ENCODE peak calls at places on chromosomes 7 and 10, in six cellular contexts. E is GM23338; H is CD8-positive, alpha-beta T cell; V is endothelial cell; T is tibial artery; J is left ventricle myocardium inferior. I is an unnamed sample.

GRCh38 chr10:18333616-18334015 is 193.4 kb downstream of the CACNB2 start:
- DNase-seq in E (no peak), H (no peak), V (no peak), T (no peak), J (no peak), I (no peak)

GRCh38 chr7:64606385-64606784 is 43.5 kb upstream of the ZNF680 start:
- DNase-seq in E (no peak), H (no peak), V (no peak), T (no peak), J (no peak), I (no peak)

GRCh38 chr10:100194711-100195110 is 8.9 kb upstream of the ERLIN1 start:
- DNase-seq in E (no peak), H (no peak), V (no peak), T (no peak), J (no peak), I (no peak)

GRCh38 chr10:4810093-4810492 is 15.9 kb upstream of the AKR1E2 start:
- DNase-seq in E (no peak), H (no peak), V (no peak), T (no peak), J (no peak), I (no peak)

GRCh38 chr7:1848013-1848640 is 178.1 kb downstream of the ELFN1 start:
- DNase-seq in E (no peak), H (no peak), V (no peak), T (peak; percentile 53), J (peak; percentile 13), I (no peak)

GRCh38 chr7:1281068-1281467 is 48.4 kb downstream of the UNCX start:
- DNase-seq in E (no peak), H (no peak), V (no peak), T (no peak), J (no peak), I (no peak)

GRCh38 chr10:60208676-60209269 is 180.9 kb downstream of the ANK3 start:
- DNase-seq in E (peak; percentile 83), H (no peak), V (no peak), T (no peak), J (no peak), I (no peak)

GRCh38 chr7:7099584-7100014 is 82.7 kb upstream of the C1GALT1 start:
- DNase-seq in E (peak; percentile 99), H (no peak), V (peak; percentile 65), T (peak; percentile 85), J (peak; percentile 65), I (peak; percentile 52)

GRCh38 chr10:6089334-6090219 is 743 bp downstream of the RBM17 start:
- DNase-seq in E (peak; percentile 60), H (no peak), V (peak; percentile 41), T (no peak), J (no peak), I (peak; percentile 18)

GRCh38 chr7:42208586-42208985 is 28.4 kb downstream of the GLI3 start:
- DNase-seq in E (no peak), H (no peak), V (no peak), T (no peak), J (no peak), I (no peak)

GRCh38 chr7:112938895-112939588 is 147.6 kb downstream of the GPR85 start:
- DNase-seq in E (peak; percentile 87), H (peak; percentile 35), V (peak; percentile 63), T (peak; percentile 67), J (peak; percentile 22), I (peak; percentile 47)

GRCh38 chr10:114822771-114823463 is 1.3 kb downstream of the FHIP2A start:
- DNase-seq in E (no peak), H (no peak), V (no peak), T (no peak), J (no peak), I (no peak)

GRCh38 chr10:73965890-73966768 is 31.8 kb upstream of the VCL start:
- DNase-seq in E (peak; percentile 98), H (no peak), V (peak; percentile 67), T (peak; percentile 95), J (peak; percentile 80), I (peak; percentile 51)

GRCh38 chr10:77405771-77406241 is 231.8 kb downstream of the KCNMA1 start:
- DNase-seq in E (peak; percentile 80), H (no peak), V (peak; percentile 34), T (peak; percentile 94), J (peak; percentile 34), I (peak; percentile 93)

GRCh38 chr7:45910855-45911254 is 10.2 kb downstream of the IGFBP3 start:
- DNase-seq in E (no peak), H (no peak), V (no peak), T (no peak), J (no peak), I (no peak)

GRCh38 chr10:114261116-114261515 is 22.1 kb downstream of the VWA2 start:
- DNase-seq in E (no peak), H (no peak), V (no peak), T (no peak), J (no peak), I (no peak)

GRCh38 chr10:44180321-44181154 is 204.4 kb downstream of the CXCL12 start:
- DNase-seq in E (no peak), H (no peak), V (no peak), T (no peak), J (no peak), I (no peak)

GRCh38 chr7:64947252-64948000 is 43.4 kb downstream of the ZNF117 start:
- DNase-seq in E (peak; percentile 50), H (no peak), V (peak; percentile 28), T (no peak), J (no peak), I (peak; percentile 23)

GRCh38 chr10:13087986-13088618 is 11.9 kb upstream of the OPTN start:
- DNase-seq in E (no peak), H (no peak), V (no peak), T (no peak), J (no peak), I (no peak)

GRCh38 chr7:17774248-17774647 is 166.0 kb downstream of the SNX13 start:
- DNase-seq in E (no peak), H (no peak), V (no peak), T (no peak), J (no peak), I (no peak)

GRCh38 chr10:106635947-106636346 is 528.6 kb downstream of the SORCS1 start:
- DNase-seq in E (no peak), H (no peak), V (no peak), T (no peak), J (no peak), I (no peak)

GRCh38 chr7:152667900-152668440 is 8.0 kb downstream of the XRCC2 start:
- DNase-seq in E (no peak), H (no peak), V (no peak), T (no peak), J (no peak), I (no peak)

GRCh38 chr10:25753776-25754175 is 180.3 kb upstream of the MYO3A start:
- DNase-seq in E (no peak), H (no peak), V (no peak), T (no peak), J (no peak), I (no peak)

DNA sequence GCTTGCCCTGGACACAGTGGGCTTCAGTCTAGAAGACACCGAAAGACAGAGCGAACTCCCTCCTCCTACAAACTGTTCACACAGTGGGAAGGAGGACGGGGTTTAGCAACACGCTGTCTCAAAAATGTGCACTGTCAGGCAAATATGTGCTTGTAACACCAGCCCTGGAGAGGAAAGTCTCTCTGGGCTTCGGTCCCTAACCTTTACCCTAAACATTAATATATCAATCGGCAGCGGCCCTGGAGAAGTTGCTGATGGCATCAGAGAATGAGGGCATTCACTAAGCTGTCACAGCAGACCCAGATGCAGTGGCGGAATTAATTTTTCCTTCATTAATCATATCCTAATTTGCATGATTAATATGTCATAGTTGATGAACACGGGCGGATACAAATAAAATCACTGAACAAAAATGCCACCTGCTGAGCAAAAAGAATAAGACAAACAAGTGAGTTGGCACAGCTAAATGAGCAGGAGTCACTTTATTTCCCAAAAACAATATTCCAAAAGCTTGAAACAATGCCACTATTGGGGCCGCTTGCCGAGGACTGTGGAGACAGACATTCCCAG is 45.2 kb upstream of the INSIG1 start:
- DNase-seq in E (no peak), H (no peak), V (no peak), T (no peak), J (no peak), I (no peak)
- TF ChIP-seq CTCF in E (no peak), H (no peak), V (no peak), T (no peak), J (no peak), I (no peak)

GRCh38 chr7:81715984-81716588 is 53.8 kb downstream of the HGF start:
- DNase-seq in E (peak; percentile 15), H (no peak), V (peak; percentile 4), T (no peak), J (no peak), I (peak; percentile 63)
- TF ChIP-seq CTCF in E (peak; percentile 63), H (no peak), V (no peak), T (peak; percentile 64), J (peak; percentile 49), I (peak; percentile 91)

DNA sequence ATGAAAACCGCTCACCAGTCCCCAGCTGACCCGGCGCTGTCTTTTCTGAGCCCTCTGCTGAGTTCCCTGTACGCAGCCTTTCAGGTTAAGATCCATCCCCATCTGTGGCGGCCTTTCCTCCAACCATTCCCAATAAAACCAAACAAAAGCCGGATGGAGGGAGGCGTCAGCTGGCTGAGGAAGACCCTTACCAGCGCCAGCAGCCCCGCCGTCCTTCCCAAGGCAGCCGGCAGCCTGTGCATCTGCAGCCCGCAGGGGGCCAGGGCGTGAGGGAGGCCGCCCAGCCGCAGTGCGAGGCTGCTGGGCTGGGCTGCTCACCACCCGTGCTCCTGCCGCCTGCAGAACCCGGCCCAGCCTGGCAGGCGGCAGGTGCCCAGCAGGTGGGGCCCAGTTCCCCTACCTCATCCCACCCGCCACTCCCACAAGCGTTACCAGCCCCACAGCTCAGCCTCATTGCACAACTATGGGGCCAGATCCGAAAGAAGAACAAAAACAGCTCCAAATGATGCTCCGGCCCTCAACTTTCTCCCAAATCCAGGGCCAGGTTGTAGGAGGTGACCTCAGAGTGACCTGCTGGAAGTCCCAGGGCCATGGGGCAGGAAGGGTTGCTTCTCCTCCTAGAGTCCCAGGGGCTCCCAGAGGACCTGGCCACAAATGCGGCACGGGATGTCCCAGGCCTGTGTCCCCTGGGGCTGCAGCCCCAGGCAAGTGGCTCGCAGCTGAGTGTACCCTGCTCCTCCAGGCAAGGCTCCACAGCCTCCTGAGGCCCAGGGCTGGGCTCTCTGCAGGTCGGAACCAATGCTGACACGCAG is 23.8 kb downstream of the PAPOLB start:
- DNase-seq in E (peak; percentile 48), H (no peak), V (no peak), T (peak; percentile 50), J (no peak), I (no peak)
- TF ChIP-seq CTCF in E (no peak), H (no peak), V (no peak), T (no peak), J (no peak), I (peak; percentile 5)

DNA sequence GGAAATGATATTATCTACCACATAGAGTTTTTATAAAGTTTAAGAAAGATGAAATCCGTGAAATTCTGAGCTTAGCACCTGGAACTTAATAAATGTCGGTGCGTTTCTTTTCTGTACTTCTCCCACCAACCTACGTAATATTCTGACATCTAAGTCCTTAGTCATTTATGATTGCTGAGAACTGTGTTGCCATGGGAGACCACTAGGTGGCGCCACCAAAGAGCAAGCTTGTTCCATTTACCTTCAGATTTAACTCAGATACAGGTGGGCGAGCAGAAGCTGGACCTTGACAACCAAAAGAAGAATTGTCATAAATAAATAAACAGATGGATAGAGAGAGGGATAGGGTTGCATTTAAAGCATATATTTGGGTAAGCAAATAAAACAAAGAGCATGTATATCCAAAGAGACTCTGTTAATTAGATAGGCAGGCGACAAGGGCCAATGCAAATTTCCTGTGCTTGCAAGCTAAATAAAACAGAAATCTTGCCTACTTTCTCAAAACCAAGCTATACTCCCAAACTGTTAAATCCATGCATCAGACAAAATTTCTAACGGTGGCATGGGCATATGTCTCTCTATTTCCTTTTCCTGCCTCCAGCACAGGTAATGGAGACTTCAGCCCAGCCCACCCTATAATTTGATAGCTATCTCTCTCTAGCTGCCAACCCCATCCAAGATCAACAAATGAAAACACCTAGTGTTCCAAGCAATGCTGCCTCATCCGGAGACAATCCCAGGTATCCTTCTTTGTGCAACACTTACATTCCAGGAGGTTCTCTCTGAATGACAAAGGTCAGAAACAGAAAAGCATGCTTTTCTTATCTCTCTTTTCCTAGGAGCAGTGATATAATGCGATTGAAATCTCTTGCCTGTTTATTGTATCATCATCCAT is 699.6 kb downstream of the INHBA start:
- DNase-seq in E (peak; percentile 80), H (no peak), V (peak; percentile 72), T (no peak), J (peak; percentile 30), I (peak; percentile 56)
- TF ChIP-seq CTCF in E (peak; percentile 88), H (peak; percentile 29), V (peak; percentile 96), T (peak; percentile 60), J (peak; percentile 74), I (peak; percentile 89)